ENCODE peak calls at places on chromosomes 16 and 17, in ten cellular contexts. I is cardiac muscle cell; U is effector CD8-positive, alpha-beta T cell; D is neural crest cell; A is GM04503; T is NCI-H1092 treated with DMSO at 0.1 percent for 48 hours; K is transverse colon; X is A549; R is upper lobe of right lung; Z is fibroblast of lung. Q is an unnamed sample.

GRCh38 chr16:89323120-89323960 is 105.8 kb downstream of the ZNF778 start:
- DNase-seq in D (no peak), K (no peak), U (no peak), Z (no peak), R (no peak), T (no peak), I (no peak), A (no peak), X (no peak), Q (no peak)

GRCh38 chr17:48624544-48625501 is 1.3 kb downstream of the HOXB9 start:
- DNase-seq in U (no peak), Z (no peak), D (no peak), R (no peak), I (no peak), K (peak), T (no peak), A (no peak), X (peak), Q (no peak)

GRCh38 chr17:77245162-77245926 is 104.6 kb downstream of the SEC14L1 start:
- DNase-seq in T (no peak), R (no peak), K (peak), U (no peak), X (no peak), Z (no peak), D (no peak), I (no peak), A (no peak), Q (no peak)

GRCh38 chr17:7440113-7440822 is 956 bp downstream of the FGF11 start:
- DNase-seq in I (no peak), R (peak), D (peak), K (peak), A (no peak), X (peak), Z (no peak), U (peak), T (peak), Q (no peak)

GRCh38 chr17:81345211-81346089 is 49.8 kb upstream of the BAHCC1 start:
- DNase-seq in Z (peak), K (peak), I (peak), T (peak), D (peak), X (peak), A (no peak), R (peak), U (peak), Q (peak)

GRCh38 chr16:58418601-58419000 is 26.3 kb downstream of the GINS3 start:
- DNase-seq in A (no peak), D (no peak), R (no peak), X (no peak), I (peak), Z (peak), T (no peak), U (no peak), K (no peak), Q (no peak)

GRCh38 chr17:72510454-72511016 is 389.7 kb downstream of the SOX9 start:
- DNase-seq in D (no peak), T (no peak), K (no peak), I (peak), U (no peak), R (no peak), X (no peak), Z (peak), A (no peak), Q (peak)

GRCh38 chr17:80618304-80618703 is 73.7 kb downstream of the RPTOR start:
- DNase-seq in U (no peak), A (no peak), K (no peak), T (no peak), Z (no peak), R (no peak), I (no peak), D (no peak), X (no peak), Q (no peak)

GRCh38 chr16:60203525-60204124 is 1469.5 kb upstream of the GOT2 start:
- DNase-seq in R (no peak), X (peak), K (no peak), A (no peak), U (no peak), Z (peak), D (no peak), T (no peak), I (peak), Q (peak)

GRCh38 chr17:83067718-83068261 is 11.6 kb upstream of the METRNL start:
- DNase-seq in A (no peak), I (peak), R (peak), T (no peak), Z (no peak), K (no peak), D (no peak), X (peak), U (no peak), Q (no peak)

GRCh38 chr16:65713409-65713808 is 591.5 kb upstream of the CDH11 start:
- DNase-seq in R (no peak), D (no peak), Z (no peak), I (no peak), U (no peak), X (no peak), A (no peak), T (no peak), K (no peak), Q (no peak)

GRCh38 chr16:29806096-29806579 is at the start of gene MAZ:
- DNase-seq in X (no peak), Z (no peak), T (peak), A (no peak), K (no peak), I (peak), D (peak), U (no peak), R (no peak), Q (no peak)

GRCh38 chr17:4554441-4554996 is 665 bp downstream of the MYBBP1A start:
- DNase-seq in Z (no peak), K (no peak), A (no peak), D (no peak), X (no peak), I (no peak), T (no peak), U (no peak), R (peak), Q (no peak)

GRCh38 chr17:17815436-17816200 is 21.2 kb downstream of the SREBF1 start:
- DNase-seq in I (no peak), U (no peak), T (no peak), A (no peak), R (no peak), Z (no peak), X (no peak), D (no peak), K (no peak), Q (no peak)

GRCh38 chr17:77428901-77429734 is 288.3 kb downstream of the SEC14L1 start:
- DNase-seq in T (no peak), X (no peak), K (no peak), D (no peak), A (no peak), I (no peak), Z (no peak), U (no peak), R (peak), Q (no peak)

Q was measured in HT-29.